ENCODE peak calls at places on chromosomes 4 and X, in four cellular contexts. B is esophagus squamous epithelium, F is fibroblast of lung, Z is adipocyte. G is an unnamed sample.

GRCh38 chr4:101649790-101650450 is 140.6 kb upstream of the BANK1 start:
- DNase-seq in B (no peak), F (peak; percentile 37), Z (peak; percentile 57), G (no peak)

GRCh38 chr4:44760142-44760898 is 34.0 kb upstream of the GNPDA2 start:
- DNase-seq in B (no peak), F (peak; percentile 22), Z (peak; percentile 72), G (peak; percentile 26)

GRCh38 chr4:150960818-150961217 is 54.3 kb downstream of the LRBA start:
- DNase-seq in B (no peak), F (no peak), Z (peak; percentile 16), G (no peak)

GRCh38 chrX:13470680-13470967 is 98.8 kb upstream of the EGFL6 start:
- DNase-seq in B (no peak), F (no peak), Z (no peak), G (no peak)

GRCh38 chr4:124322234-124322831 is 390.2 kb downstream of the ANKRD50 start:
- DNase-seq in B (no peak), F (peak; percentile 35), Z (peak; percentile 86), G (peak; percentile 39)

GRCh38 chr4:100688368-100688767 is 170.5 kb upstream of the EMCN start:
- DNase-seq in B (no peak), F (no peak), Z (peak; percentile 57), G (no peak)

GRCh38 chrX:66013195-66013816 is 26.6 kb downstream of the VSIG4 start:
- DNase-seq in B (no peak), F (no peak), Z (no peak), G (no peak)

GRCh38 chrX:121256653-121257052 is 209.2 kb downstream of the GLUD2 start:
- DNase-seq in B (no peak), F (peak; percentile 23), Z (peak; percentile 3), G (no peak)

GRCh38 chr4:99863804-99864203 is 30.4 kb downstream of the LAMTOR3 start:
- DNase-seq in B (no peak), F (peak; percentile 35), Z (peak; percentile 39), G (no peak)

GRCh38 chr4:76213415-76214268 is at the start of gene SCARB2:
- DNase-seq in B (peak; percentile 23), F (peak; percentile 89), Z (peak; percentile 95), G (peak; percentile 24)
- H3K4me3 ChIP-seq in B (peak within 1 kb of the TSS; percentile 96), F (peak within 1 kb of the TSS; percentile 68), Z (peak within 1 kb of the TSS; percentile 96), G (peak within 1 kb of the TSS; percentile 54)

GRCh38 chr4:40622913-40623312 is 6.8 kb downstream of the RBM47 start:
- DNase-seq in B (no peak), F (peak; percentile 28), Z (no peak), G (no peak)

GRCh38 chr4:40623707-40624106 is 6.0 kb downstream of the RBM47 start:
- DNase-seq in B (no peak), F (no peak), Z (no peak), G (no peak)

GRCh38 chr4:40619600-40619999 is 10.1 kb downstream of the RBM47 start:
- DNase-seq in B (no peak), F (no peak), Z (no peak), G (no peak)

GRCh38 chr4:40621592-40622512 is 7.8 kb downstream of the RBM47 start:
- DNase-seq in B (peak; percentile 30), F (peak; percentile 100), Z (peak; percentile 99), G (peak; percentile 62)

GRCh38 chr4:40621229-40621591 is 8.5 kb downstream of the RBM47 start:
- DNase-seq in B (no peak), F (no peak), Z (no peak), G (no peak)
- H3K4me3 ChIP-seq in B (no peak overlapping the region), F (no peak overlapping the region), Z (no peak overlapping the region), G (no peak overlapping the region)

GRCh38 chrX:130264573-130264972 is 4.1 kb downstream of the ZNF280C start:
- DNase-seq in B (no peak), F (peak; percentile 4), Z (peak; percentile 51), G (no peak)

GRCh38 chrX:130263016-130263415 is 5.7 kb downstream of the ZNF280C start:
- DNase-seq in B (no peak), F (no peak), Z (peak; percentile 45), G (no peak)

GRCh38 chrX:130268500-130269170 is at the start of gene ZNF280C:
- DNase-seq in B (peak; percentile 59), F (peak; percentile 92), Z (peak; percentile 90), G (peak; percentile 91)
- H3K4me3 ChIP-seq in B (peak within 1 kb of the TSS; percentile 80), F (peak within 1 kb of the TSS; percentile 76), Z (peak within 1 kb of the TSS; percentile 89), G (peak within 1 kb of the TSS; percentile 78)

DNA sequence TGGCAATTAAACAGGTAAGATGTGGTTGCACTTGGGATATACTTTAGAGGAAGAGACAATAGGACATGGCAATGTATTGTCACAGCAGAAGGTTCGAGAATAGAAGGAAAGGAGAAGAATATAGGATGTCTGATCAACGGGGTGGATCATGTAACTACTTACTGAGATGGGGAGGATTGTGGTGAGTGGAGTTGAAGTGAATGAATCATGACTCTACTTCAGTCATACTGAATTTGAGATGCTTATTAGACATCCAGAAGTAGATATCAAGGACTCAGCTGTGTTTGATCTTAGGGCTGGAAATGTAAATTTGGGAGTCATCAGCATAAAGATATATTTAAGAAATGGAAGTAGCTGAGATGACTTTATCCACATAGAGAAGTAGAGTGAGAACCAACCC is 29.1 kb upstream of the DHX15 start:
- DNase-seq in B (no peak), F (no peak), Z (no peak), G (no peak)
- H3K4me3 ChIP-seq in B (no peak overlapping the region), F (no peak overlapping the region), Z (no peak overlapping the region), G (no peak overlapping the region)

DNA sequence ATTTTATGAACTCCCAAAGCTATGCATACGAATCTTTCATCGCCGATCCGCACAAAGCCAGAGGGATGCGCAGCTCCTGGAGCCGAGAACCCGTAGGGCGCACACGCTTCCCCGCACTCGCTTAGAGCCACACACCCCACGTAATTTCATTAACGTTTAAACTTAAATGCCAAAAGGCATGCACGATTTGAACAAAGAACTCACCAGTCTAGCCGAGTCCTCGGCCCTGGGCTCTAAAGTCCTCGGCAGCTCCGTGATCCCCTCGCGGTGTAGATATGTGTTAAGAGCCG is 2.4 kb upstream of the FAT1 start:
- DNase-seq in B (no peak), F (no peak), Z (no peak), G (no peak)
- H3K4me3 ChIP-seq in B (peak overlapping the region; percentile 94), F (peak overlapping the region; percentile 99), Z (peak overlapping the region; percentile 99), G (peak overlapping the region; percentile 83)

GRCh38 chrX:104045642-104046041 is 5.9 kb downstream of the H2BW2 start:
- DNase-seq in B (no peak), F (no peak), Z (no peak), G (no peak)
- H3K4me3 ChIP-seq in B (no peak overlapping the region), F (no peak overlapping the region), Z (no peak overlapping the region), G (no peak overlapping the region)

DNA sequence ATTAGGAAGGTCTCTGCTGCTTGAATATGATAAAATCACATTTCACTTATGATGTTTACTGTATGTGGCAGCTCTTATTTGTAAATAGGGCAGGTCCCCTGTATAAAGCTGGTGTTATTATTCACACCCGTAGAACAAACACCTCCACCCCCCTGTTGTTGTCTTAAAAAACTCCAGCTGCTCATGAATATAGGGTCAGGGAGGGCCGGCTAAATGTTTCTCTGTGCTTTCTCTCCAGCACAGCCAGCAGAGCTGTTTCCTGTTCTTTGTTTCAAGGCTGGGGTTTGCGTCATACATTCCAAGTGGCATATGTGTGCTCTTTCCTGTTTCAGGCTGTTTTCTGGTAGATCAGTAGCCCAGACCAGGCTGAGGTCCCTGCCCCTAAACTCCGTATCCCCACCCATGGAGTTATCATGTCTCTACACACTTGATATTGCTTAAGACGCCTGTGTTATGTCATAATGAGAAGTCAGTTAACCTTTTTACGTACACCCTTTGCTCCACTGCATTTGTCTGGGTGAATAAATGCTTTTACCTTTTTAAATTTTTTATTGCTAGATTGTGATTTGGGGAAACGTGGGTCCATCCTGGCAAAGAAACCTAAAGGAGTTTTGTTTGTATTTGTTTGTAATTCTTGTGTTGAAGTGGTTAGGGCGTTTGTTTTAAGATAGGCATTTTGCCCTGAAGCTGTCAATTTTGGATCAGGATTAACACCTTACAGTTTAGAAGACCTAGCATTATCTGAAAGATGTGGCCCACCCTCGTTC is 3.2 kb downstream of the KLF3 start:
- DNase-seq in B (peak; percentile 30), F (peak; percentile 99), Z (peak; percentile 97), G (peak; percentile 59)
- H3K4me3 ChIP-seq in B (peak overlapping the region; percentile 95), F (peak overlapping the region; percentile 76), Z (peak overlapping the region; percentile 95), G (peak overlapping the region; percentile 17)

GRCh38 chr4:113355550-113356371 is 306.3 kb downstream of the ANK2 start:
- DNase-seq in B (no peak), F (peak; percentile 97), Z (peak; percentile 39), G (peak; percentile 96)
- H3K4me3 ChIP-seq in B (peak overlapping the region; percentile 43), F (no peak overlapping the region), Z (peak overlapping the region; percentile 23), G (no peak overlapping the region)

GRCh38 chr4:2814627-2815026 is 21.7 kb downstream of the SH3BP2 start:
- DNase-seq in B (no peak), F (no peak), Z (no peak), G (no peak)

GRCh38 chr4:2812600-2812932 is 19.7 kb downstream of the SH3BP2 start:
- DNase-seq in B (no peak), F (no peak), Z (no peak), G (no peak)

GRCh38 chr4:2811830-2812599 is 19.1 kb downstream of the SH3BP2 start:
- DNase-seq in B (peak; percentile 43), F (peak; percentile 45), Z (peak; percentile 22), G (peak; percentile 76)

GRCh38 chr4:2813446-2814405 is 20.8 kb downstream of the SH3BP2 start:
- DNase-seq in B (no peak), F (no peak), Z (no peak), G (no peak)

GRCh38 chr4:2812985-2813384 is 20.1 kb downstream of the SH3BP2 start:
- DNase-seq in B (no peak), F (no peak), Z (no peak), G (no peak)
- H3K4me3 ChIP-seq in B (peak overlapping the region; percentile 65), F (peak overlapping the region; percentile 20), Z (peak overlapping the region; percentile 72), G (peak overlapping the region; percentile 81)